ENCODE peak calls at places on chromosome 14, in four cellular contexts. D is lung, A is glutamatergic neuron, Z is BE2C. T is an unnamed sample.

GRCh38 chr14:80188571-80188970 is 22.7 kb downstream of the DIO2 start:
- DNase-seq in A (no peak), Z (no peak), D (no peak), T (no peak)

GRCh38 chr14:31363331-31364073 is 56.8 kb downstream of the HEATR5A start:
- DNase-seq in D (no peak), Z (no peak), A (no peak), T (no peak)

GRCh38 chr14:92626041-92626440 is 112.5 kb downstream of the RIN3 start:
- DNase-seq in A (no peak), D (no peak), Z (no peak), T (no peak)

GRCh38 chr14:68486033-68486732 is 306.7 kb downstream of the ZFP36L1 start:
- DNase-seq in Z (no peak), D (no peak), A (no peak), T (no peak)

GRCh38 chr14:35366048-35366428 is 38.5 kb downstream of the NFKBIA start:
- DNase-seq in Z (no peak), D (no peak), A (no peak), T (no peak)

GRCh38 chr14:68042591-68043210 is 223.1 kb downstream of the RAD51B start:
- DNase-seq in A (no peak), Z (no peak), D (no peak), T (peak)

GRCh38 chr14:72256055-72256454 is 323.8 kb downstream of the RGS6 start:
- DNase-seq in A (no peak), D (no peak), Z (no peak), T (no peak)

GRCh38 chr14:71711131-71711530 is 221.1 kb upstream of the RGS6 start:
- DNase-seq in Z (no peak), D (no peak), A (no peak), T (no peak)

GRCh38 chr14:54676822-54677708 is 110.1 kb downstream of the SAMD4A start:
- DNase-seq in A (no peak), D (no peak), Z (no peak), T (peak)

GRCh38 chr14:78598046-78598652 is 428.0 kb downstream of the NRXN3 start:
- DNase-seq in Z (peak), D (peak), A (peak), T (peak)

GRCh38 chr14:55107766-55108554 is 21.1 kb upstream of the LGALS3 start:
- DNase-seq in D (peak), Z (peak), A (peak), T (peak)

GRCh38 chr14:96104469-96105057 is 65.4 kb downstream of the C14orf132 start:
- DNase-seq in A (no peak), Z (no peak), D (peak), T (peak)

DNA sequence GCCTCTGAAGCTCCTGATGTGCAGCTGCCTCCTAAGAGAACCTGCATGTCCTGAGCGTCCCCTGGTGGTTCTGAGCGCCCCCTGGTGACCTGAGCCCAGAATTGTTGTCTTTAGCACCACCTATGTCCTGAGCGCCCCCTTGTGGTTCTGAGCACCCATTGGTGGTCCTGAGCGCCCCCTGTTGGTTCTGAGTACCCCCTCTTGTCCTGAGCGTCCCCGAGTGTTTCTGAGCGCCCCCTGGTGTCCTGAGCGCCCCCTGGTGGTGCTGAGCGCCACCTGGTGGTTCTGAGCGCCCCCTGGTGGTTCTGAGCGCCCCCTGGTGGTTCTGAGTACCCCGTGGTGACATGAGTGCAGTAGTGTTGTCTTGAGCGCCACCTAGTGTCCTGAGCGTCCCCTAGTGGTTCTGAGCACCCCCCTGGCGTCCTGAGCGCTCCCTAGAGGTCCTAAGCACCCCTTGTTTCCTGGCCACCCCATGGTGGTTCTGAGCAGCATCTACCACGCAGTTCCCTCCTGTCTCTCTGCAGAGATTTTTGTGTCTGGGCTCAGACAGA is 782.5 kb downstream of the TMEM121 start:
- DNase-seq in D (peak), Z (peak), A (no peak), T (no peak)
- TF ChIP-seq CTCF in D (no peak), Z (peak), A (peak), T (no peak)

GRCh38 chr14:82075566-82075965 is 541.9 kb upstream of the SEL1L start:
- DNase-seq in A (no peak), D (no peak), Z (no peak), T (no peak)

GRCh38 chr14:82070753-82071152 is 537.1 kb upstream of the SEL1L start:
- DNase-seq in D (no peak), Z (no peak), A (no peak), T (no peak)

GRCh38 chr14:82067221-82067620 is 533.6 kb upstream of the SEL1L start:
- DNase-seq in A (peak), D (no peak), Z (no peak), T (no peak)

DNA sequence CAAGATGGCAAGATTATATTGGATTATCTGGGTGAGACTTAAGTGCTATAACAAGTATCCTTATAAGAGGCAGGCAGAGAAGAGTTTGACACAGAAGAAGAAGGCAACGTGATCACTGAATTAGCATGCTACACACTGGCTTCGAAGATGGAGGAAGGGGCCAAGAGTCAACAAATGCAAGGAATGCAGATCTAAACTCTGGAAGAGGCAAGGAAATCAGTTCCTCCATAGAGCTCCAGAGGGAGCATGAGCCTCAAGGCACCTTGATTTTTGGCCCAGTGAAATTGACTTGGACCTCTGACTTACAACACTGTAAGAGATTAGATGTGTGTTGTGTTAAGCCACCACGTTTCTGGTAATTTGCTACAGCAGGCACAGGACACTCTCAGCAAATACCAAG is 536.4 kb upstream of the SEL1L start:
- DNase-seq in A (no peak), D (no peak), Z (no peak), T (no peak)
- TF ChIP-seq CTCF in A (no peak), D (no peak), Z (no peak), T (no peak)

DNA sequence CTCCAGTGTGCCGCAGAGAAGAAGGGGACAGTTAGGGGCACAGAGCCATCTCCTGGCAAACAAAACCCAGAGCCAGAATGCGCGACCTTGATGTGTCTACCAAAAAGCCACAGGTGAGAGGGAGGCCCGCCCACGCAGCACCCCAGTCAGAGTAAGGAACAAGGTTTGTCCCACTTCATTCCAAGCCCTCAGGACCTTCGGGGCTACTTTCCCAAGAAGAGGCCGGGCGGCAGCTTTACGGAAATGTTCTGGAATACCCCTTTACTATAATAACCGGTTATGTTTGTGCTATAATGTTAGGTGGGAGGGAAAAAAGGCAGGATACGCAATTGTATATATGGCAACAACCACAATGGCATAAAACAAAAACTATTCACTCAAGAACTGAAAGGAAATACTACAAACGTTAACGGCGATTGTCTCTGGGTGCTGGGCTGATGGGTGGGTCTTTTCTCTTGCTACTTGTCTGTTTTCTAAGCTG is 12.3 kb downstream of the CCDC88C start:
- DNase-seq in A (no peak), D (no peak), Z (no peak), T (no peak)
- TF ChIP-seq CTCF in A (no peak), D (no peak), Z (no peak), T (no peak)

GRCh38 chr14:50311974-50312733 is at the start of the genes DMAC2L and L2HGDH:
- DNase-seq in A (peak), Z (peak), D (peak), T (peak)

GRCh38 chr14:50308363-50308762 is 3.7 kb downstream of the L2HGDH start:
- DNase-seq in A (no peak), Z (no peak), D (no peak), T (no peak)

GRCh38 chr14:50310445-50310844 is 1.6 kb downstream of the L2HGDH start:
- DNase-seq in A (no peak), Z (no peak), D (no peak), T (no peak)

GRCh38 chr14:50312734-50313054 is 570 bp downstream of the DMAC2L start:
- DNase-seq in Z (no peak), A (no peak), D (no peak), T (no peak)

GRCh38 chr14:50311337-50311973 is 574 bp downstream of the L2HGDH start:
- DNase-seq in D (no peak), A (no peak), Z (no peak), T (no peak)
- TF ChIP-seq CTCF in D (no peak), A (no peak), Z (peak), T (peak)

GRCh38 chr14:23380197-23381016 is 3.6 kb downstream of the CMTM5 start:
- DNase-seq in A (peak), Z (no peak), D (no peak), T (no peak)
- TF ChIP-seq CTCF in A (peak), Z (no peak), D (no peak), T (no peak)

GRCh38 chr14:28773917-28774691 is 7.5 kb downstream of the FOXG1 start:
- DNase-seq in A (peak), Z (no peak), D (no peak), T (peak)
- TF ChIP-seq CTCF in A (peak), Z (peak), D (no peak), T (peak)

DNA sequence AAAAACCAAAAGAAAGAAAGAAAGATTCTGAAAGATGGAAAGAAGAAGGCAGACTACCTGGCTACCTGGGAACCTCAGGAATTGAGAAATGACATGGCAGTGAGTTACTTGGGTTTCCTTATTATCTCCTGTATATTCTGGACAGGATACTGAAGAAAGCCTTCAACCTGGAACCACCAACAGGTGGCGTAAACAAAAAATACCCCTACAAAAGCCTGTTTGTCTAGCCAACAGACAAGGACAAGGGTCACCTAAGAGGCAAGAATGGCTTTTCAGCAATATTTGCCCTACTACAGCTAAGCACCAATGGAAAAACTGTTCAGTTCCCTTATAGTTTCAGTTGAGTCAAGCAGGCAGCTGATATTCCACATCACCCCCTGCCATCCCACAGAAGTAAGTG is 274.9 kb downstream of the GPHN start:
- DNase-seq in Z (no peak), D (no peak), A (no peak), T (no peak)
- TF ChIP-seq CTCF in Z (peak), D (no peak), A (no peak), T (no peak)

DNA sequence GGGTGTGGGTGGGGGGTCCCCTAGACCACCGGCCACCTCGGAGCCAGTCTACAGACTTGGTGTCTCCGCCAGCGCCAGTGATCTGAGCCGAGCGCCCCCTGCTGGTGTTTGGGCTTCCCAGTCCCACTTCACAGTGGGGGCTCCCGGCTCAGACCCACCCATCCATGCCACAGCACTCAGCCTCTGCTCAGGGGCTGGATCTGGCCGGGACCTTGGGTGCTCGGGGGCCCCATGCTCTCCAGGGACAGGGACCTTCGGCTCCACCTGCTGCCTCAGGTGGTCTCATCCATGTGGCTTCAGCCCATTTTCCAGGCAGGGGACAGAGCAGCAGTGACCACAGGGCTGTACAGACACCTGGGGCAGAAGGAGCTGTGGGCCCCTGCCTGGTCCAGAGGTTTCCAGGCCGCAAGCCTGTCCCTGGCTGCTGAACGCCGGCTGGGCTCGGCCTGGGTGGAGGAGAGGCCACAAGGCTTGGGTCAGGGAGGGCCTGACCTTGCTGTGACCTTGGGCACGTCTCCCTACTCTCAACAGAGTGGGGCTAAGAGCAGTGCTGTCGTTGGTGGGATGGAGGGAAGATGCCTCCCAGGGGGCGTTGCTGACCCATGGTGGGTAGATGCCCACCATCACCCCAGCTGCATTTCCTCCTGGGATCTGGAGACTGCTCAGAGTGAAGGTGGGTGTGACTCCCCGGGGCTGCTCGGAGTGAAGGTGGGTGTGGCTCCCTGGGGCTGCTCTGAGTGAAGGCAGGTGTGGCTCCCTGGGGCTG is 86.3 kb downstream of the KIF26A start:
- DNase-seq in A (peak), Z (peak), D (no peak), T (no peak)
- TF ChIP-seq CTCF in A (peak), Z (peak), D (no peak), T (no peak)

T was measured in astrocyte of the cerebellum.